ENCODE peak calls at places on chromosome 11, in seven cellular contexts. Q is PC-3, D is AG04450, L is colonic mucosa, I is lung, F is right cardiac atrium, Z is lower lobe of right lung. Y is an unnamed sample.

GRCh38 chr11:69966910-69967309 is 111.2 kb upstream of the ANO1 start:
- DNase-seq in I (no peak), L (no peak), D (no peak), F (no peak), Z (no peak), Q (no peak), Y (no peak)

GRCh38 chr11:118607401-118608267 is at the start of gene PHLDB1:
- DNase-seq in F (peak), D (no peak), L (peak), Q (peak), Z (peak), I (no peak), Y (peak)

GRCh38 chr11:67507242-67507890 is 596 bp downstream of the CDK2AP2 start:
- DNase-seq in Q (peak), I (peak), F (no peak), Z (no peak), L (peak), D (peak), Y (peak)

GRCh38 chr11:134749040-134749586 is 337.1 kb upstream of the B3GAT1 start:
- DNase-seq in D (no peak), F (no peak), L (no peak), Z (no peak), I (no peak), Q (no peak), Y (no peak)

GRCh38 chr11:76885390-76886097 is 24.8 kb downstream of the ACER3 start:
- DNase-seq in F (peak), I (peak), Z (no peak), Q (peak), D (no peak), L (no peak), Y (peak)

GRCh38 chr11:122157540-122158173 is 41.6 kb upstream of the BLID start:
- DNase-seq in F (no peak), D (no peak), I (no peak), L (no peak), Z (no peak), Q (peak), Y (no peak)

GRCh38 chr11:94171693-94172440 is 43.2 kb downstream of the PANX1 start:
- DNase-seq in I (no peak), Z (peak), D (no peak), Q (peak), F (peak), L (peak), Y (peak)

GRCh38 chr11:78684377-78684776 is 109.7 kb upstream of the NARS2 start:
- DNase-seq in Q (no peak), I (no peak), Z (no peak), F (no peak), L (no peak), D (no peak), Y (peak)

GRCh38 chr11:43708776-43709175 is 28.2 kb downstream of the HSD17B12 start:
- DNase-seq in D (no peak), Q (peak), I (no peak), F (no peak), L (no peak), Z (no peak), Y (peak)

GRCh38 chr11:131077340-131077739 is 161.1 kb upstream of the SNX19 start:
- DNase-seq in Z (no peak), D (no peak), L (no peak), F (no peak), I (no peak), Q (peak), Y (no peak)

GRCh38 chr11:50379484-50379883 is 346.8 kb downstream of the OR4C45 start:
- DNase-seq in Q (no peak), I (no peak), D (no peak), L (no peak), F (no peak), Z (no peak), Y (no peak)
- H3K4me3 ChIP-seq in Q (no peak), I (no peak), D (no peak), L (no peak), F (no peak), Z (no peak), Y (no peak)

GRCh38 chr11:85680897-85681296 is 5.1 kb downstream of the CCDC89 start:
- DNase-seq in Q (no peak), F (no peak), I (no peak), D (no peak), Z (no peak), L (no peak), Y (no peak)

GRCh38 chr11:85679581-85679980 is 6.4 kb downstream of the CCDC89 start:
- DNase-seq in Z (no peak), D (no peak), L (no peak), I (no peak), Q (no peak), F (no peak), Y (no peak)

GRCh38 chr11:85685131-85685819 is 720 bp downstream of the CCDC89 start:
- DNase-seq in L (no peak), Z (peak), D (peak), Q (no peak), F (peak), I (no peak), Y (peak)

GRCh38 chr11:85685820-85686459 is at the start of gene CCDC89:
- DNase-seq in D (peak), F (peak), Z (peak), L (peak), I (peak), Q (peak), Y (peak)

GRCh38 chr11:85682330-85683305 is 3.4 kb downstream of the CCDC89 start:
- DNase-seq in Z (peak), L (peak), I (peak), F (peak), Q (no peak), D (peak), Y (peak)
- H3K4me3 ChIP-seq in Z (peak), L (peak), I (peak), F (peak), Q (peak), D (peak), Y (peak)

GRCh38 chr11:9462172-9462799 is 1.5 kb downstream of the ZNF143 start:
- DNase-seq in L (no peak), Q (no peak), F (no peak), D (no peak), I (no peak), Z (no peak), Y (peak)

GRCh38 chr11:9462806-9463537 is 2.2 kb downstream of the ZNF143 start:
- DNase-seq in L (no peak), Z (no peak), I (no peak), D (no peak), Q (peak), F (no peak), Y (peak)

GRCh38 chr11:9461068-9461759 is 402 bp downstream of the ZNF143 start:
- DNase-seq in Z (peak), I (peak), Q (peak), L (peak), D (peak), F (peak), Y (peak)

GRCh38 chr11:9460322-9461067 is at the start of gene ZNF143:
- DNase-seq in Q (peak), L (peak), F (peak), D (peak), Z (peak), I (peak), Y (peak)

DNA sequence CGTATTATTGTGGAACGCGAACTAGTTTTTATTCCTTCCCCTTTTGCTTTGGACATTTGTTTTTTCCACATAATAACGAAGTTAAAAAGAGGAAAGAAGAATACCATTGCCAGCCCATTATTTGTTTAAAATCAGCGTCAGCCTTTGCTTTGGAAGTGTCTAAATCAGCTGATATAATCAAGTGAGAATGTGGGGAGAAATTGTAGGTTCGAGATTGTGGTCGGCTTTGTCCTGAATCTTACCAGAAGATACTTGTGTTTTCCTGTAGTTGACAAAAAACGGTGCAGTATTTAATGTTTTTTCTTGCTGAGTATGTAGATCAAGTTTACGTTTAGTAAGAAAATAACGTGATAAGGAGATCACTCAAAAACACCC is 935 bp downstream of the ZNF143 start:
- DNase-seq in L (no peak), I (no peak), Z (no peak), Q (peak), D (no peak), F (no peak), Y (peak)
- H3K4me3 ChIP-seq in L (peak), I (no peak), Z (peak), Q (peak), D (peak), F (peak), Y (peak)

GRCh38 chr11:59173080-59173963 is 1.4 kb downstream of the DTX4 start:
- DNase-seq in L (peak), Q (no peak), D (no peak), Z (peak), I (no peak), F (peak), Y (peak)

GRCh38 chr11:59175104-59175503 is 3.2 kb downstream of the DTX4 start:
- DNase-seq in L (no peak), Z (peak), Q (no peak), D (no peak), F (no peak), I (peak), Y (no peak)

GRCh38 chr11:59173964-59174663 is 2.2 kb downstream of the DTX4 start:
- DNase-seq in I (peak), Q (peak), D (no peak), Z (peak), F (no peak), L (peak), Y (peak)

GRCh38 chr11:59176330-59176729 is 4.4 kb downstream of the DTX4 start:
- DNase-seq in Z (no peak), Q (no peak), F (no peak), D (no peak), I (no peak), L (no peak), Y (no peak)

DNA sequence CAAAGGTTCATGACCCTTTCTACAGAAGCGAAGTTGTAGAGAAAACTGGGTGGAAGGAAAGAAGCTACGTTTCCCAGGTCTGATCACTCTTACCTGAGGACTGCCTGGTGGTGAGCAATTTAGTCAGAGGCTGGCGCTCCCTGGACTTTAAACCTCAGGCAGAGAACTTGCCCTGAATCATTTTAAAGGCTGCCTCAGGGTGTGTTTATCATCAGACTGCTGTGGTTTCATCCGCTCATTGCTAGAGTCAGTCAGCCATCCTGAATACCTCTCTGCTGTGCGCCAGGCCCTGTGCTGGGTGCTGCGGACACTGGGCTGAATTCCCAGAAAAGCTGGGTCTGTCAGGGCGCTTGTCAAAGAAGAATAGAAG is 2.7 kb downstream of the DTX4 start:
- DNase-seq in Z (no peak), F (no peak), I (peak), Q (peak), L (peak), D (no peak), Y (no peak)
- H3K4me3 ChIP-seq in Z (no peak), F (no peak), I (no peak), Q (peak), L (peak), D (no peak), Y (no peak)